ENCODE peak calls at places on chromosomes 1 and 21, in seven cellular contexts. One of them, this sample, is unnamed.

GRCh38 chr1:180837025-180837424 is 75.7 kb upstream of the KIAA1614 start:
- DNase-seq in CD8-positive, alpha-beta T cell: no peak
- DNase-seq in cardiac muscle cell: no peak
- DNase-seq in fibroblast of pulmonary artery: no peak
- DNase-seq in IMR-90: no peak
- DNase-seq in HFF-Myc: no peak
- DNase-seq in left ventricle myocardium inferior: no peak
- DNase-seq in this sample: no peak

GRCh38 chr1:45796381-45796780 is 7.0 kb upstream of the MAST2 start:
- DNase-seq in CD8-positive, alpha-beta T cell: no peak
- DNase-seq in cardiac muscle cell: no peak
- DNase-seq in fibroblast of pulmonary artery: no peak
- DNase-seq in IMR-90: no peak
- DNase-seq in HFF-Myc: no peak
- DNase-seq in left ventricle myocardium inferior: no peak
- DNase-seq in this sample: no peak

GRCh38 chr1:234608720-234609527 is 1.1 kb downstream of the IRF2BP2 start:
- DNase-seq in CD8-positive, alpha-beta T cell: peak
- DNase-seq in cardiac muscle cell: peak
- DNase-seq in fibroblast of pulmonary artery: peak
- DNase-seq in IMR-90: no peak
- DNase-seq in HFF-Myc: no peak
- DNase-seq in left ventricle myocardium inferior: peak
- DNase-seq in this sample: peak

GRCh38 chr1:44354268-44354839 is 703 bp downstream of the ERI3 start:
- DNase-seq in CD8-positive, alpha-beta T cell: no peak
- DNase-seq in cardiac muscle cell: peak
- DNase-seq in fibroblast of pulmonary artery: peak
- DNase-seq in IMR-90: peak
- DNase-seq in HFF-Myc: no peak
- DNase-seq in left ventricle myocardium inferior: no peak
- DNase-seq in this sample: no peak

GRCh38 chr21:32535616-32536015 is 49.7 kb downstream of the TCP10L start:
- DNase-seq in CD8-positive, alpha-beta T cell: no peak
- DNase-seq in cardiac muscle cell: no peak
- DNase-seq in fibroblast of pulmonary artery: no peak
- DNase-seq in IMR-90: no peak
- DNase-seq in HFF-Myc: no peak
- DNase-seq in left ventricle myocardium inferior: no peak
- DNase-seq in this sample: no peak

GRCh38 chr1:184160942-184161698 is 109.6 kb downstream of the TSEN15 start:
- DNase-seq in CD8-positive, alpha-beta T cell: no peak
- DNase-seq in cardiac muscle cell: no peak
- DNase-seq in fibroblast of pulmonary artery: peak
- DNase-seq in IMR-90: peak
- DNase-seq in HFF-Myc: no peak
- DNase-seq in left ventricle myocardium inferior: no peak
- DNase-seq in this sample: peak

GRCh38 chr1:226287587-226287986 is 21.4 kb downstream of the LIN9 start:
- DNase-seq in CD8-positive, alpha-beta T cell: no peak
- DNase-seq in cardiac muscle cell: no peak
- DNase-seq in fibroblast of pulmonary artery: peak
- DNase-seq in IMR-90: no peak
- DNase-seq in HFF-Myc: no peak
- DNase-seq in left ventricle myocardium inferior: no peak
- DNase-seq in this sample: no peak

GRCh38 chr1:5811419-5811818 is 180.8 kb downstream of the NPHP4 start:
- DNase-seq in CD8-positive, alpha-beta T cell: no peak
- DNase-seq in cardiac muscle cell: no peak
- DNase-seq in fibroblast of pulmonary artery: no peak
- DNase-seq in IMR-90: no peak
- DNase-seq in HFF-Myc: no peak
- DNase-seq in left ventricle myocardium inferior: no peak
- DNase-seq in this sample: no peak

GRCh38 chr1:236128646-236129178 is 13.6 kb upstream of the GPR137B start:
- DNase-seq in CD8-positive, alpha-beta T cell: no peak
- DNase-seq in cardiac muscle cell: no peak
- DNase-seq in fibroblast of pulmonary artery: no peak
- DNase-seq in IMR-90: peak
- DNase-seq in HFF-Myc: no peak
- DNase-seq in left ventricle myocardium inferior: no peak
- DNase-seq in this sample: no peak

GRCh38 chr1:107047602-107048001 is 8.9 kb upstream of the PRMT6 start:
- DNase-seq in CD8-positive, alpha-beta T cell: no peak
- DNase-seq in cardiac muscle cell: no peak
- DNase-seq in fibroblast of pulmonary artery: peak
- DNase-seq in IMR-90: no peak
- DNase-seq in HFF-Myc: no peak
- DNase-seq in left ventricle myocardium inferior: no peak
- DNase-seq in this sample: no peak

GRCh38 chr1:226223786-226224244 is 351 bp downstream of the MIXL1 start:
- DNase-seq in CD8-positive, alpha-beta T cell: no peak
- DNase-seq in cardiac muscle cell: peak
- DNase-seq in fibroblast of pulmonary artery: peak
- DNase-seq in IMR-90: no peak
- DNase-seq in HFF-Myc: no peak
- DNase-seq in left ventricle myocardium inferior: no peak
- DNase-seq in this sample: peak

GRCh38 chr1:178284059-178284458 is 190.2 kb downstream of the RASAL2 start:
- DNase-seq in CD8-positive, alpha-beta T cell: no peak
- DNase-seq in cardiac muscle cell: no peak
- DNase-seq in fibroblast of pulmonary artery: no peak
- DNase-seq in IMR-90: no peak
- DNase-seq in HFF-Myc: no peak
- DNase-seq in left ventricle myocardium inferior: no peak
- DNase-seq in this sample: no peak

GRCh38 chr1:178279287-178279686 is 185.4 kb downstream of the RASAL2 start:
- DNase-seq in CD8-positive, alpha-beta T cell: no peak
- DNase-seq in cardiac muscle cell: no peak
- DNase-seq in fibroblast of pulmonary artery: no peak
- DNase-seq in IMR-90: no peak
- DNase-seq in HFF-Myc: no peak
- DNase-seq in left ventricle myocardium inferior: no peak
- DNase-seq in this sample: no peak

GRCh38 chr1:178278135-178278534 is 184.2 kb downstream of the RASAL2 start:
- DNase-seq in CD8-positive, alpha-beta T cell: no peak
- DNase-seq in cardiac muscle cell: no peak
- DNase-seq in fibroblast of pulmonary artery: peak
- DNase-seq in IMR-90: no peak
- DNase-seq in HFF-Myc: no peak
- DNase-seq in left ventricle myocardium inferior: no peak
- DNase-seq in this sample: no peak

GRCh38 chr1:178283409-178283808 is 189.5 kb downstream of the RASAL2 start:
- DNase-seq in CD8-positive, alpha-beta T cell: no peak
- DNase-seq in cardiac muscle cell: no peak
- DNase-seq in fibroblast of pulmonary artery: peak
- DNase-seq in IMR-90: peak
- DNase-seq in HFF-Myc: no peak
- DNase-seq in left ventricle myocardium inferior: no peak
- DNase-seq in this sample: no peak

GRCh38 chr1:178282949-178283367 is 189.1 kb downstream of the RASAL2 start:
- DNase-seq in CD8-positive, alpha-beta T cell: no peak
- DNase-seq in cardiac muscle cell: peak
- DNase-seq in fibroblast of pulmonary artery: peak
- DNase-seq in IMR-90: peak
- DNase-seq in HFF-Myc: no peak
- DNase-seq in left ventricle myocardium inferior: no peak
- DNase-seq in this sample: no peak
- TF ChIP-seq CTCF in CD8-positive, alpha-beta T cell: no peak
- TF ChIP-seq CTCF in cardiac muscle cell: peak
- TF ChIP-seq CTCF in fibroblast of pulmonary artery: peak
- TF ChIP-seq CTCF in IMR-90: peak
- TF ChIP-seq CTCF in HFF-Myc: peak
- TF ChIP-seq CTCF in left ventricle myocardium inferior: peak
- TF ChIP-seq CTCF in this sample: no peak

GRCh38 chr1:30823627-30823968 is 66.0 kb upstream of the LAPTM5 start:
- DNase-seq in CD8-positive, alpha-beta T cell: no peak
- DNase-seq in cardiac muscle cell: no peak
- DNase-seq in fibroblast of pulmonary artery: no peak
- DNase-seq in IMR-90: no peak
- DNase-seq in HFF-Myc: no peak
- DNase-seq in left ventricle myocardium inferior: no peak
- DNase-seq in this sample: no peak
- H3K4me3 ChIP-seq in CD8-positive, alpha-beta T cell: peak
- H3K4me3 ChIP-seq in cardiac muscle cell: no peak
- H3K4me3 ChIP-seq in fibroblast of pulmonary artery: no peak
- H3K4me3 ChIP-seq in IMR-90: no peak
- H3K4me3 ChIP-seq in HFF-Myc: peak
- H3K4me3 ChIP-seq in left ventricle myocardium inferior: peak
- H3K4me3 ChIP-seq in this sample: no peak

GRCh38 chr1:176843352-176844297 is 320.9 kb downstream of the ASTN1 start:
- DNase-seq in CD8-positive, alpha-beta T cell: no peak
- DNase-seq in cardiac muscle cell: peak
- DNase-seq in fibroblast of pulmonary artery: peak
- DNase-seq in IMR-90: peak
- DNase-seq in HFF-Myc: no peak
- DNase-seq in left ventricle myocardium inferior: no peak
- DNase-seq in this sample: peak
- TF ChIP-seq CTCF in CD8-positive, alpha-beta T cell: no peak
- TF ChIP-seq CTCF in cardiac muscle cell: peak
- TF ChIP-seq CTCF in fibroblast of pulmonary artery: peak
- TF ChIP-seq CTCF in IMR-90: peak
- TF ChIP-seq CTCF in HFF-Myc: peak
- TF ChIP-seq CTCF in left ventricle myocardium inferior: peak
- TF ChIP-seq CTCF in this sample: peak

GRCh38 chr1:65526049-65526556 is 105.6 kb downstream of the LEPR start:
- DNase-seq in CD8-positive, alpha-beta T cell: no peak
- DNase-seq in cardiac muscle cell: no peak
- DNase-seq in fibroblast of pulmonary artery: no peak
- DNase-seq in IMR-90: no peak
- DNase-seq in HFF-Myc: no peak
- DNase-seq in left ventricle myocardium inferior: no peak
- DNase-seq in this sample: no peak
- H3K4me3 ChIP-seq in CD8-positive, alpha-beta T cell: no peak
- H3K4me3 ChIP-seq in cardiac muscle cell: peak
- H3K4me3 ChIP-seq in fibroblast of pulmonary artery: peak
- H3K4me3 ChIP-seq in IMR-90: no peak
- H3K4me3 ChIP-seq in HFF-Myc: peak
- H3K4me3 ChIP-seq in left ventricle myocardium inferior: peak
- H3K4me3 ChIP-seq in this sample: no peak

DNA sequence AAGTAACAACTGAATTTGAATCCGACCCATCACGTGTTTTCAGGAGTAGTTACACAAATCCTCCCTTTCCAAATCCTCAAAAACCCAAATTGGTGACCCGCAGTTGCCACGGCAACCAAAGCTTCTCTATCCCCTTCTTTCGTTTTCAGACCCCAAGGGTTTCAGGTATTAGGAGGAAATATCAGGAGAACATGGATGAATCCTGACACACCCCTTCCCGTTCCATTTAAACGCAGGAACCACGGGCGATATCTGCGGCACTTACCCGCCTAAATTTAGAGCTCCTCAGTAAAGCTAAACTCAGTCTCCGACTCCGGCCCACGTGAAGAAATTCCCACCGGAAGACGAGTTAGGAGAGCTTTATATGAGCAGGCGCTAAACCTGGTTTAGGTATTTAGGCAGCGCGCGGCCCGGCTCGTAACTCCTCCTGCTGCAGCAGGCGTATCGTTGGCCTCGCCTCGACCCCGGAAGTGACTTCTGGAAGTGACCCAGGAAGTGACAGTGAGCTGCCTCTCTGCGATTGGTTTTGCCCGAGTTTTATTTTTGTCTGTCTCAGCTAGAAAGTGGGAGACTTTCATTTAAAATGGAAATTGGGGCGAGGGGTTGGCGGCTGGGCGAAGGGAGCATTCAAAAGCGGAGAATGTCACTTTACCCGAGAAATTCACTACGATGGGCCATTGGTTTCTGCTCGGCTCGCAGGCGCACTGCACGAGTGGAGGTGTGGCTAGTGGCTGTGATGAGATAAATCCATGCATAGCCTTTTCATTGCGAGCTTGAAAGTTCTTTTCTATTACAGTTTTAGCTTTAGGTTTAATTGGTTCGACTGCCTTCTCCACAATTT is at the start of gene TAF1A:
- DNase-seq in CD8-positive, alpha-beta T cell: peak
- DNase-seq in cardiac muscle cell: peak
- DNase-seq in fibroblast of pulmonary artery: peak
- DNase-seq in IMR-90: peak
- DNase-seq in HFF-Myc: peak
- DNase-seq in left ventricle myocardium inferior: peak
- DNase-seq in this sample: peak
- TF ChIP-seq CTCF in CD8-positive, alpha-beta T cell: no peak
- TF ChIP-seq CTCF in cardiac muscle cell: no peak
- TF ChIP-seq CTCF in fibroblast of pulmonary artery: no peak
- TF ChIP-seq CTCF in IMR-90: no peak
- TF ChIP-seq CTCF in HFF-Myc: no peak
- TF ChIP-seq CTCF in left ventricle myocardium inferior: no peak
- TF ChIP-seq CTCF in this sample: no peak

DNA sequence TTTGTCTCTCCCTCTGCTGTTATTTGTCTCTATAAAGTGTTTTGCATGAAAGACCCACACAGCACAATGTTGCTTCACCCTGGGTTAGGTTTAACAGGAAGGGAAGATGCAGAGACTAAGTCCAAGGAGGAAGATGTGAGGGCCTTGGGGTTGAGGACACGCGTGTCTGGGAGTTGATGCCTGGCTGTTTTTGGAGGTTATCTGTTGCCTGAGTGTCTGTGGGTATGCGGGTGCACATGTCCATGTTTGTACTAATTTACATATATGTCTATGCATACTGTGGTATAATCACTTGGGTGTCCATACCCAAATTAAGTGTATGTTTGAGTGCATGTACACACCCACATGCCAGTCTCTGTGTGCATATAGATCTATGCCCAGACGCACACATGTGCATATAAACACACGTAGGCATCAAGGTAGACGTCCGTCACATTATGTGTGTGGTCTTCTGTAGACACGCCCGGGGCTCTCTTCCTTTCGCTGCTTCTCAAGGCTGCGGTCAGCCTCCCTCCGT is 970 bp upstream of the MAN1C1 start:
- DNase-seq in CD8-positive, alpha-beta T cell: no peak
- DNase-seq in cardiac muscle cell: no peak
- DNase-seq in fibroblast of pulmonary artery: no peak
- DNase-seq in IMR-90: no peak
- DNase-seq in HFF-Myc: no peak
- DNase-seq in left ventricle myocardium inferior: no peak
- DNase-seq in this sample: no peak
- H3K4me3 ChIP-seq in CD8-positive, alpha-beta T cell: peak
- H3K4me3 ChIP-seq in cardiac muscle cell: peak
- H3K4me3 ChIP-seq in fibroblast of pulmonary artery: peak
- H3K4me3 ChIP-seq in IMR-90: peak
- H3K4me3 ChIP-seq in HFF-Myc: peak
- H3K4me3 ChIP-seq in left ventricle myocardium inferior: peak
- H3K4me3 ChIP-seq in this sample: peak